ENCODE peak calls at places on chromosome 16, in eight cellular contexts. B is A673, I is kidney, T is right lobe of liver, P is tibial nerve, D is uterus, F is body of pancreas, J is ovary. A is an unnamed sample.
A peak's percentile ranks its signal among the peaks of the same experiment; 100 is the strongest.

GRCh38 chr16:87367556-87367955 is 16.0 kb downstream of the FBXO31 start:
- DNase-seq in B (no peak), P (no peak), F (no peak), I (no peak), T (no peak), J (no peak), D (no peak), A (no peak)

GRCh38 chr16:73288435-73288834 is 240.5 kb upstream of the ZFHX3 start:
- DNase-seq in I (no peak), J (no peak), F (no peak), T (no peak), B (no peak), D (no peak), P (no peak), A (no peak)

GRCh38 chr16:87431926-87432325 is 39.8 kb downstream of the MAP1LC3B start:
- DNase-seq in D (no peak), I (no peak), B (peak; percentile 21), F (no peak), P (no peak), J (no peak), T (no peak), A (no peak)

GRCh38 chr16:68367034-68367433 is 56.2 kb downstream of the PRMT7 start:
- DNase-seq in P (no peak), T (no peak), B (peak; percentile 58), I (no peak), J (no peak), F (no peak), D (no peak), A (peak; percentile 77)

GRCh38 chr16:84985079-84986065 is 26.0 kb downstream of the ZDHHC7 start:
- DNase-seq in B (no peak), J (no peak), I (peak; percentile 54), F (no peak), D (no peak), T (no peak), P (no peak), A (no peak)

GRCh38 chr16:8753411-8754054 is 43.9 kb downstream of the TMEM186 start:
- DNase-seq in B (no peak), F (peak; percentile 55), T (no peak), D (no peak), J (no peak), P (no peak), I (no peak), A (peak; percentile 48)

GRCh38 chr16:4052801-4053662 is 63.2 kb downstream of the ADCY9 start:
- DNase-seq in I (no peak), D (no peak), J (peak; percentile 29), T (peak; percentile 89), F (peak; percentile 79), B (peak; percentile 63), P (peak; percentile 41), A (peak; percentile 60)

GRCh38 chr16:720507-720989 is 398 bp upstream of the ANTKMT start:
- DNase-seq in T (no peak), D (peak; percentile 58), B (peak; percentile 81), I (no peak), J (peak; percentile 36), F (no peak), P (no peak), A (no peak)

GRCh38 chr16:14669776-14670175 is 24.3 kb downstream of the PLA2G10 start:
- DNase-seq in P (no peak), B (no peak), F (peak; percentile 96), J (peak; percentile 10), T (peak; percentile 50), D (no peak), I (peak; percentile 59), A (no peak)

GRCh38 chr16:86905302-86905701 is 327.0 kb downstream of the FOXL1 start:
- DNase-seq in B (no peak), D (no peak), J (no peak), I (no peak), F (no peak), T (no peak), P (no peak), A (no peak)

GRCh38 chr16:16118337-16118736 is 105.0 kb downstream of the ABCC6 start:
- DNase-seq in P (no peak), D (no peak), T (no peak), F (no peak), J (no peak), B (no peak), I (no peak), A (no peak)

GRCh38 chr16:52557236-52557635 is 10.3 kb upstream of the TOX3 start:
- DNase-seq in D (no peak), T (no peak), F (no peak), P (no peak), J (no peak), I (no peak), B (no peak), A (no peak)

GRCh38 chr16:20911361-20911760 is 10.8 kb downstream of the LYRM1 start:
- DNase-seq in J (no peak), F (no peak), P (no peak), B (no peak), I (no peak), T (no peak), D (no peak), A (no peak)

GRCh38 chr16:84751241-84751640 is 51.4 kb downstream of the USP10 start:
- DNase-seq in D (no peak), J (no peak), B (no peak), T (no peak), F (no peak), P (no peak), I (no peak), A (peak; percentile 68)

GRCh38 chr16:84378567-84378966 is 10.2 kb downstream of the ATP2C2 start:
- DNase-seq in D (no peak), J (no peak), T (no peak), I (peak; percentile 28), F (no peak), P (no peak), B (no peak), A (no peak)

GRCh38 chr16:55943257-55943656 is 68.1 kb upstream of the CES5A start:
- DNase-seq in B (no peak), I (no peak), D (no peak), F (no peak), P (no peak), J (no peak), T (no peak), A (no peak)

GRCh38 chr16:10598157-10598556 is 17.8 kb upstream of the EMP2 start:
- DNase-seq in T (no peak), P (no peak), B (no peak), J (no peak), I (no peak), F (peak; percentile 26), D (peak; percentile 24), A (peak; percentile 72)

GRCh38 chr16:28195859-28196258 is 15.9 kb downstream of the XPO6 start:
- DNase-seq in D (no peak), J (no peak), F (no peak), I (no peak), B (no peak), P (no peak), T (no peak), A (no peak)
- H3K36me3 ChIP-seq in D (no peaks in the 10 kb centered on the region), J (no peaks in the 10 kb centered on the region), F (no peaks in the 10 kb centered on the region), I (no peaks in the 10 kb centered on the region), B (peaks cover 4% of the 10 kb centered on the region), P (no peaks in the 10 kb centered on the region), T (peaks cover 6% of the 10 kb centered on the region), A (peaks cover 8% of the 10 kb centered on the region)

GRCh38 chr16:70510216-70510615 is 13.1 kb downstream of the COG4 start:
- DNase-seq in I (no peak), J (no peak), D (no peak), B (no peak), T (no peak), F (no peak), P (no peak), A (no peak)
- H3K36me3 ChIP-seq in I (peaks cover 44% of the 10 kb centered on the region), J (no peaks in the 10 kb centered on the region), D (no peaks in the 10 kb centered on the region), B (peaks cover 54% of the 10 kb centered on the region), T (peaks cover 82% of the 10 kb centered on the region), F (peaks cover 37% of the 10 kb centered on the region), P (peaks cover 17% of the 10 kb centered on the region), A (peaks cover 92% of the 10 kb centered on the region)

DNA sequence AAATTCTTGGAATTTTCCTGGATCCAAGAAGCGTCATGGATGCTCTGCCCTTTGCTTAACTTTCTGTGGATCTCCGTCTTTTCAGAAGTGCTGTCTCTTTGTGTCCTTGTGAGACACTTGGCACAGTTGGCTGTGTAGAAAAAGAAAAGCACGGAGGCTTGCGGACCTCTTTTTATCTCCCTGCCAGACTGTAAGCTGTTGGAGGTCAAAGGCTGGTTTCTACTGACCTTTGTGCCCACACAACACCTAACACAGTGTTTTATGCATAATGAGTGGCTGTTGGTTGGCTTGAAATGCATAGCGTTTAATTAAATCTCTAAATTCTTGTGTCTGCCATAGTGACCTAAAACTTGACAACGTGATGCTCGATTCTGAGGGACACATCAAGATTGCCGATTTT is 75.7 kb upstream of the CACNG3 start:
- DNase-seq in I (no peak), T (no peak), P (no peak), D (no peak), B (no peak), F (no peak), J (no peak), A (peak; percentile 73)
- H3K36me3 ChIP-seq in I (no peaks in the 10 kb centered on the region), T (no peaks in the 10 kb centered on the region), P (no peaks in the 10 kb centered on the region), D (no peaks in the 10 kb centered on the region), B (peaks cover 36% of the 10 kb centered on the region), F (no peaks in the 10 kb centered on the region), J (no peaks in the 10 kb centered on the region), A (no peaks in the 10 kb centered on the region)

GRCh38 chr16:57469917-57470470 is 7.5 kb downstream of the POLR2C start:
- DNase-seq in I (no peak), B (peak; percentile 58), D (no peak), P (no peak), J (no peak), F (no peak), T (no peak), A (no peak)

GRCh38 chr16:57470683-57471082 is 8.2 kb downstream of the POLR2C start:
- DNase-seq in T (peak; percentile 81), J (peak; percentile 77), P (no peak), B (no peak), I (no peak), F (peak; percentile 77), D (peak; percentile 73), A (peak; percentile 15)

GRCh38 chr16:57471852-57472664 is 9.6 kb downstream of the POLR2C start:
- DNase-seq in I (no peak), T (peak; percentile 89), J (no peak), P (no peak), B (peak; percentile 41), F (peak; percentile 50), D (no peak), A (peak; percentile 79)

GRCh38 chr16:57472665-57473060 is 10.2 kb downstream of the POLR2C start:
- DNase-seq in D (no peak), J (no peak), B (peak; percentile 72), T (no peak), P (no peak), F (no peak), I (no peak), A (peak; percentile 10)

DNA sequence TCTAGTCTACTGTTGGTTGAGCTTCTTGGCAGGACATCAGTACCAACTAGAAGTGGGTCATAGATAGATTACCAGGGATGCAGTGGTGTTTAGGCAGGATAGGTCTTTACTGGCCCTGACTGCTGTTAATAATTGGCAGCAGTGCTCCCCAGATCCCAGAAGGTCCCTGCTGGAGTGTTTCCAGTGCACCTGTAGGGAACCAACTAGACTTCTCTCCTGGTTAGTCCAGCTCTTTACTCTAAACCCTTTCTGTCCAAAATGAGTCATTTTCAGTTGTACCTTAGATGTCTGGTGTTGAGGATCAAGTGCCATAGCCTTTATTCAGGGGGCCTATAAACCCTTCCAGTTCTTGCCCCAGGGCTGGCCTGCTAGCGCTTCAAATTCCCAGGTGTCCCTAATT is 8.7 kb downstream of the POLR2C start:
- DNase-seq in B (no peak), I (no peak), F (no peak), J (no peak), T (no peak), D (no peak), P (no peak), A (no peak)
- H3K36me3 ChIP-seq in B (peaks cover 73% of the 10 kb centered on the region), I (peaks cover 67% of the 10 kb centered on the region), F (peaks cover 19% of the 10 kb centered on the region), J (no peaks in the 10 kb centered on the region), T (peaks cover 56% of the 10 kb centered on the region), D (no peaks in the 10 kb centered on the region), P (peaks cover 17% of the 10 kb centered on the region), A (no peaks in the 10 kb centered on the region)